ENCODE peak calls at places on chromosome 6, in ten cellular contexts. G is epithelial cell of prostate; K is erythroblast; B is uterus; N is Daoy; Q is HEK293T; Z is midbrain; J is germinal center; C is GM20000; S is activated T-helper 1 cell treated with anti-CD3 and anti-CD28 coated beads, Interleukin-12 subunit alpha, Interleukin-12 subunit beta, Interleukin-2, Interleukin-4 antibody, amounts not matched to agents 30 ng/mL and 10 ng/mL and 1 ng/mL, durations not matched to agents 14 hours and 24 hours and 36 hours. D is an unnamed sample.

GRCh38 chr6:164967102-164967501 is 342.3 kb downstream of the C6orf118 start:
- DNase-seq in G (no peak), K (no peak), B (no peak), N (peak; percentile 17), Q (no peak), Z (no peak), J (no peak), C (no peak), S (no peak), D (no peak)

GRCh38 chr6:139062921-139063320 is 34.4 kb downstream of the ABRACL start:
- DNase-seq in G (no peak), K (no peak), B (no peak), N (no peak), Q (no peak), Z (no peak), J (no peak), C (no peak), S (no peak), D (no peak)

GRCh38 chr6:131846905-131847304 is 39.1 kb downstream of the ENPP1 start:
- DNase-seq in G (no peak), K (no peak), B (no peak), N (no peak), Q (no peak), Z (no peak), J (no peak), C (no peak), S (no peak), D (no peak)

GRCh38 chr6:114432380-114432779 is 89.6 kb upstream of the HS3ST5 start:
- DNase-seq in G (no peak), K (no peak), B (no peak), N (no peak), Q (no peak), Z (no peak), J (no peak), C (no peak), S (no peak), D (no peak)

GRCh38 chr6:17505767-17506280 is 94.3 kb upstream of the FAM8A1 start:
- DNase-seq in G (no peak), K (no peak), B (no peak), N (peak; percentile 26), Q (no peak), Z (no peak), J (no peak), C (no peak), S (no peak), D (no peak)

GRCh38 chr6:169800116-169800667 is 48.8 kb downstream of the ERMARD start:
- DNase-seq in G (no peak), K (no peak), B (no peak), N (no peak), Q (no peak), Z (no peak), J (no peak), C (no peak), S (no peak), D (peak; percentile 73)

GRCh38 chr6:11331136-11331535 is 98.7 kb upstream of the NEDD9 start:
- DNase-seq in G (no peak), K (no peak), B (no peak), N (no peak), Q (no peak), Z (no peak), J (no peak), C (no peak), S (no peak), D (no peak)

GRCh38 chr6:67916389-67916788 is 718.7 kb upstream of the ADGRB3 start:
- DNase-seq in G (no peak), K (no peak), B (no peak), N (no peak), Q (no peak), Z (no peak), J (no peak), C (no peak), S (no peak), D (no peak)

D was measured in right lobe of liver.